ENCODE peak calls at places on chromosome 14, in four cellular contexts. K is left ventricle myocardium inferior; R is CD8-positive, alpha-beta memory T cell; Q is cardiac muscle cell. C is an unnamed sample.

GRCh38 chr14:72254202-72254939 is 322.1 kb downstream of the RGS6 start:
- DNase-seq in K (no peak), R (no peak), Q (no peak), C (no peak)

GRCh38 chr14:76595266-76595665 is 166.0 kb upstream of the VASH1 start:
- DNase-seq in K (no peak), R (no peak), Q (no peak), C (no peak)

GRCh38 chr14:88910386-88910785 is 85.9 kb downstream of the TTC8 start:
- DNase-seq in K (no peak), R (no peak), Q (no peak), C (no peak)

GRCh38 chr14:104460920-104461651 is 118.5 kb upstream of the C14orf180 start:
- DNase-seq in K (no peak), R (no peak), Q (peak), C (peak)

GRCh38 chr14:51018521-51018920 is 74.2 kb upstream of the PYGL start:
- DNase-seq in K (no peak), R (no peak), Q (no peak), C (no peak)

GRCh38 chr14:68520637-68521556 is 272.0 kb downstream of the ZFP36L1 start:
- DNase-seq in K (no peak), R (no peak), Q (no peak), C (no peak)

GRCh38 chr14:58882577-58883018 is 244.8 kb downstream of the DACT1 start:
- DNase-seq in K (no peak), R (no peak), Q (no peak), C (no peak)

GRCh38 chr14:103994535-103995184 is 52.3 kb upstream of the RD3L start:
- DNase-seq in K (no peak), R (no peak), Q (no peak), C (no peak)

GRCh38 chr14:30581283-30581625 is 22.3 kb downstream of the G2E3 start:
- DNase-seq in K (no peak), R (no peak), Q (no peak), C (no peak)

GRCh38 chr14:100376751-100377171 is 53.6 kb downstream of the SLC25A47 start:
- DNase-seq in K (no peak), R (no peak), Q (no peak), C (no peak)

GRCh38 chr14:103259801-103260628 is 74.0 kb upstream of the EIF5 start:
- DNase-seq in K (no peak), R (no peak), Q (no peak), C (no peak)

GRCh38 chr14:65501328-65501727 is 88.8 kb downstream of the FUT8 start:
- DNase-seq in K (no peak), R (no peak), Q (peak), C (no peak)

GRCh38 chr14:103427485-103428443 is 42.5 kb downstream of the MARK3 start:
- DNase-seq in K (no peak), R (no peak), Q (no peak), C (no peak)

GRCh38 chr14:32109676-32110075 is 32.6 kb downstream of the ARHGAP5 start:
- DNase-seq in K (no peak), R (no peak), Q (no peak), C (no peak)

GRCh38 chr14:51780741-51781140 is 79.7 kb upstream of the GNG2 start:
- DNase-seq in K (no peak), R (no peak), Q (peak), C (no peak)

GRCh38 chr14:76208340-76208739 is 56.6 kb downstream of the GPATCH2L start:
- DNase-seq in K (no peak), R (no peak), Q (no peak), C (no peak)

GRCh38 chr14:89680156-89680555 is 263.1 kb upstream of the FOXN3 start:
- DNase-seq in K (no peak), R (no peak), Q (no peak), C (no peak)

GRCh38 chr14:29971101-29971500 is 43.5 kb upstream of the PRKD1 start:
- DNase-seq in K (no peak), R (no peak), Q (no peak), C (peak)

GRCh38 chr14:93319958-93320357 is 12.9 kb downstream of the BTBD7 start:
- DNase-seq in K (no peak), R (no peak), Q (no peak), C (no peak)
- H3K27ac ChIP-seq in K (no peak), R (no peak), Q (no peak), C (no peak)

DNA sequence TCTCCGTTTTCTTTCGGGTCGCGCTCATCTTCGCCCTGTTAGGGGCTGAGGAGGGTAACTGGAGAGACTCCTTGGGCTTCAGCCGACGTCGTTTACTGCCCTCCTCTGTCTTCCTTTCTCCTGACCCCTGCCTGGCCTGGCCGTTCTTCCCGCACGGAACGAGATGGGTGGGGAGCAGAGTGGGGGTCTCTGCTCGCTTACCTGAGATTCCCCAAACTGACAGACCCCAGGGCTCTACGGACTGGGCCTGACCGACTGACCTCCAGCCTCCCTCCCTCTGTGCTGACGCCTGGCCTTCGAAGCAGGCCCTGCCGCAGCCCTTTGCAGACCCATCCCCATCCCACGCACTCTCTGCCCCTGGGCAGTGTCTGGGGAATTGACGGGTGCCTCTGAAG is 439 bp downstream of the GOLGA5 start:
- DNase-seq in K (peak), R (no peak), Q (peak), C (peak)
- H3K4me3 ChIP-seq in K (peak), R (peak), Q (peak), C (peak)

GRCh38 chr14:102236026-102236425 is 68.9 kb downstream of the MOK start:
- DNase-seq in K (no peak), R (no peak), Q (no peak), C (no peak)
- H3K27ac ChIP-seq in K (no peak), R (no peak), Q (no peak), C (no peak)

GRCh38 chr14:96532632-96533031 is 30.4 kb downstream of the PAPOLA start:
- DNase-seq in K (no peak), R (no peak), Q (no peak), C (no peak)
- H3K4me3 ChIP-seq in K (no peak), R (no peak), Q (no peak), C (no peak)

GRCh38 chr14:23153891-23154796 is 29.3 kb downstream of the SLC7A8 start:
- DNase-seq in K (peak), R (no peak), Q (peak), C (peak)
- H3K27ac ChIP-seq in K (peak), R (peak), Q (peak), C (peak)

GRCh38 chr14:60653388-60653690 is 4.1 kb upstream of the SIX1 start:
- DNase-seq in K (no peak), R (no peak), Q (no peak), C (no peak)
- H3K4me3 ChIP-seq in K (no peak), R (no peak), Q (no peak), C (no peak)

GRCh38 chr14:95234426-95234825 is 77.1 kb upstream of the DICER1 start:
- DNase-seq in K (no peak), R (no peak), Q (no peak), C (no peak)

GRCh38 chr14:95233702-95234241 is 76.4 kb upstream of the DICER1 start:
- DNase-seq in K (peak), R (no peak), Q (no peak), C (peak)

GRCh38 chr14:95229749-95230148 is 72.4 kb upstream of the DICER1 start:
- DNase-seq in K (no peak), R (no peak), Q (no peak), C (no peak)

GRCh38 chr14:95232894-95233584 is 75.7 kb upstream of the DICER1 start:
- DNase-seq in K (no peak), R (no peak), Q (no peak), C (no peak)

GRCh38 chr14:95231966-95232365 is 74.6 kb upstream of the DICER1 start:
- DNase-seq in K (no peak), R (no peak), Q (no peak), C (no peak)
- H3K27ac ChIP-seq in K (no peak), R (no peak), Q (no peak), C (no peak)

GRCh38 chr14:56122306-56122705 is 4.1 kb downstream of the PELI2 start:
- DNase-seq in K (no peak), R (no peak), Q (no peak), C (no peak)
- H3K4me3 ChIP-seq in K (no peak), R (no peak), Q (no peak), C (no peak)